ENCODE peak calls at places on chromosomes 4 and X, in seven cellular contexts. P is suprapubic skin; H is H7; D is CD8-positive, alpha-beta T cell; T is small intestine; C is ovary; B is CD4-positive, CD25-positive, alpha-beta regulatory T cell. A is an unnamed sample.

GRCh38 chrX:31199051-31199769 is 127.4 kb upstream of the FTHL17 start:
- DNase-seq in P (no peak), H (no peak), D (no peak), T (peak; percentile 50), C (no peak), B (no peak), A (no peak)

GRCh38 chrX:84469226-84469625 is 33.0 kb downstream of the HDX start:
- DNase-seq in P (no peak), H (no peak), D (no peak), T (no peak), C (no peak), B (no peak), A (no peak)

GRCh38 chrX:136467321-136467720 is 20.4 kb upstream of the BRS3 start:
- DNase-seq in P (no peak), H (no peak), D (no peak), T (no peak), C (no peak), B (no peak), A (no peak)

GRCh38 chr4:149961876-149962597 is 116.2 kb upstream of the DCLK2 start:
- DNase-seq in P (no peak), H (no peak), D (no peak), T (no peak), C (no peak), B (no peak), A (no peak)

GRCh38 chr4:176791591-176792347 is 953 bp downstream of the VEGFC start:
- DNase-seq in P (peak; percentile 64), H (peak; percentile 8), D (no peak), T (no peak), C (peak; percentile 13), B (no peak), A (no peak)

GRCh38 chr4:12360391-12360790 is 931.7 kb upstream of the HS3ST1 start:
- DNase-seq in P (no peak), H (no peak), D (no peak), T (no peak), C (no peak), B (no peak), A (no peak)

GRCh38 chr4:83252782-83253405 is 31.7 kb downstream of the COQ2 start:
- DNase-seq in P (no peak), H (peak; percentile 69), D (peak; percentile 74), T (peak; percentile 90), C (no peak), B (peak; percentile 84), A (peak; percentile 52)

GRCh38 chr4:45662996-45663395 is 460.9 kb downstream of the GABRG1 start:
- DNase-seq in P (no peak), H (no peak), D (no peak), T (peak; percentile 77), C (no peak), B (no peak), A (no peak)

GRCh38 chr4:80125252-80126177 is 52.5 kb upstream of the ANTXR2 start:
- DNase-seq in P (no peak), H (no peak), D (peak; percentile 29), T (peak; percentile 26), C (no peak), B (peak; percentile 86), A (peak; percentile 11)

GRCh38 chrX:19795289-19795688 is 92.1 kb downstream of the SH3KBP1 start:
- DNase-seq in P (no peak), H (no peak), D (no peak), T (no peak), C (no peak), B (no peak), A (no peak)

GRCh38 chr4:40308528-40309122 is 26.5 kb upstream of the CHRNA9 start:
- DNase-seq in P (no peak), H (peak; percentile 28), D (no peak), T (no peak), C (no peak), B (no peak), A (no peak)

GRCh38 chr4:123397276-123398150 is 918 bp downstream of the SPRY1 start:
- DNase-seq in P (peak; percentile 78), H (peak; percentile 79), D (peak; percentile 29), T (peak; percentile 64), C (peak; percentile 58), B (peak; percentile 21), A (peak; percentile 5)

GRCh38 chr4:74659576-74660411 is 134.5 kb downstream of the BTC start:
- DNase-seq in P (no peak), H (no peak), D (no peak), T (peak; percentile 90), C (no peak), B (no peak), A (no peak)

GRCh38 chrX:63747331-63747730 is 37.7 kb downstream of the ARHGEF9 start:
- DNase-seq in P (no peak), H (no peak), D (no peak), T (no peak), C (no peak), B (no peak), A (no peak)

GRCh38 chr4:53777244-53777984 is 186.1 kb upstream of the LNX1 start:
- DNase-seq in P (no peak), H (no peak), D (no peak), T (no peak), C (no peak), B (no peak), A (no peak)

GRCh38 chr4:187218705-187219245 is 495.1 kb upstream of the FAT1 start:
- DNase-seq in P (no peak), H (no peak), D (no peak), T (no peak), C (no peak), B (no peak), A (no peak)

GRCh38 chr4:112563431-112564200 is 47.6 kb upstream of the NEUROG2 start:
- DNase-seq in P (no peak), H (no peak), D (no peak), T (no peak), C (no peak), B (no peak), A (no peak)

GRCh38 chr4:43992552-43992951 is 456.1 kb downstream of the KCTD8 start:
- DNase-seq in P (no peak), H (peak; percentile 7), D (no peak), T (no peak), C (no peak), B (no peak), A (no peak)

GRCh38 chr4:92447265-92447905 is 143.6 kb downstream of the GRID2 start:
- DNase-seq in P (no peak), H (no peak), D (no peak), T (no peak), C (no peak), B (no peak), A (no peak)

GRCh38 chr4:3388461-3389185 is 53.1 kb upstream of the HGFAC start:
- DNase-seq in P (no peak), H (peak; percentile 82), D (no peak), T (no peak), C (no peak), B (no peak), A (no peak)

GRCh38 chr4:35963969-35964515 is 280.3 kb downstream of the ARAP2 start:
- DNase-seq in P (no peak), H (no peak), D (no peak), T (no peak), C (no peak), B (no peak), A (no peak)

GRCh38 chr4:143699331-143700059 is 980 bp downstream of the FREM3 start:
- DNase-seq in P (no peak), H (peak; percentile 44), D (no peak), T (no peak), C (no peak), B (peak; percentile 1), A (no peak)

GRCh38 chrX:130952266-130953043 is 49.4 kb upstream of the ENOX2 start:
- DNase-seq in P (no peak), H (no peak), D (no peak), T (no peak), C (no peak), B (no peak), A (no peak)

GRCh38 chr4:182179105-182179504 is 64.1 kb upstream of the TENM3 start:
- DNase-seq in P (no peak), H (no peak), D (no peak), T (no peak), C (no peak), B (no peak), A (no peak)

GRCh38 chrX:47232803-47233332 is at the start of gene USP11:
- DNase-seq in P (peak; percentile 75), H (peak; percentile 79), D (peak; percentile 61), T (peak; percentile 9), C (peak; percentile 76), B (peak; percentile 66), A (no peak)

GRCh38 chr4:786861-787300 is 39.0 kb downstream of the CPLX1 start:
- DNase-seq in P (peak; percentile 65), H (peak; percentile 78), D (no peak), T (no peak), C (peak; percentile 58), B (peak; percentile 35), A (no peak)
- H3K27me3 ChIP-seq in P (peaks cover 59% of the 10 kb centered on the region), H (peaks cover 27% of the 10 kb centered on the region), D (no peaks in the 10 kb centered on the region), T (no peaks in the 10 kb centered on the region), C (no peaks in the 10 kb centered on the region), B (no peaks in the 10 kb centered on the region), A (peaks cover 32% of the 10 kb centered on the region)

GRCh38 chrX:151680805-151681204 is 14.5 kb upstream of the PRRG3 start:
- DNase-seq in P (no peak), H (peak; percentile 49), D (peak; percentile 51), T (peak; percentile 20), C (no peak), B (peak; percentile 54), A (peak; percentile 6)

GRCh38 chrX:151675121-151675746 is 20.0 kb upstream of the PRRG3 start:
- DNase-seq in P (no peak), H (no peak), D (no peak), T (no peak), C (no peak), B (no peak), A (no peak)

DNA sequence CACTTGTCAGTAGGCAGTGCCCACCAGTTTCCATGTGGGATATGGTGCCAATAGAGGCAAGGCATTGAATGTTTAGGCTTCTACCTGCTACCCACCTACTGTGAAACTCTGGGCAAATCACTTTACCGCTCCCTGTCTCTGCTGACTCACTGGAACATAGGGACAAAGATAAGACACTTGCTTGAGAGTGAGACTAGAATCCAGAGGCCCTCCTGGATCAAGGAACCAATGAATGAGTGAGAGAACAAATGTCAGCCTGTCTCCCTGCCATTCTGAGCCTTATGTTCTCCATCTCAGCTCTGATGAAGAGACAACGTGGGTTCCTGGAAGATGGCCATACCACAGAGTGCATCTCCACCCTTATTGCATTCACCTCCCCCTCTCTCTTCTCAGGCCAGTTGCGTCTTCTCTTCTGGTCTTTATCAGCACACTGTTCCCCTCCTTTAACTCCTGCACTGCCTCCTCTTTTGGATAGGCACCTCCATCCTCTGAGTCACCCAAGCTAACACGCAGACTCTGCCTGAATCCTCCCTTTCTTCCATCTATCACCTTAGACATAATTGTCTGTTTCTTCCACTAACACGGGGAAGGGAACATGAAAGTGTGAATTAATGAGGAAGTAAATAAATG is 15.3 kb upstream of the PRRG3 start:
- DNase-seq in P (no peak), H (no peak), D (no peak), T (no peak), C (no peak), B (no peak), A (no peak)
- H3K27me3 ChIP-seq in P (no peaks in the 10 kb centered on the region), H (no peaks in the 10 kb centered on the region), D (no peaks in the 10 kb centered on the region), T (no peaks in the 10 kb centered on the region), C (no peaks in the 10 kb centered on the region), B (no peaks in the 10 kb centered on the region), A (no peaks in the 10 kb centered on the region)

GRCh38 chr4:178196751-178197150 is 754.5 kb upstream of the AGA start:
- DNase-seq in P (no peak), H (no peak), D (no peak), T (no peak), C (no peak), B (no peak), A (no peak)
- H3K27me3 ChIP-seq in P (no peaks in the 10 kb centered on the region), H (no peaks in the 10 kb centered on the region), D (no peaks in the 10 kb centered on the region), T (no peaks in the 10 kb centered on the region), C (no peaks in the 10 kb centered on the region), B (no peaks in the 10 kb centered on the region), A (no peaks in the 10 kb centered on the region)

GRCh38 chrX:72313757-72314156 is 8.0 kb upstream of the CITED1 start:
- DNase-seq in P (no peak), H (no peak), D (no peak), T (no peak), C (no peak), B (no peak), A (no peak)
- H3K27me3 ChIP-seq in P (no peaks in the 10 kb centered on the region), H (peaks cover 21% of the 10 kb centered on the region), D (no peaks in the 10 kb centered on the region), T (no peaks in the 10 kb centered on the region), C (no peaks in the 10 kb centered on the region), B (peaks cover 13% of the 10 kb centered on the region), A (peaks cover 14% of the 10 kb centered on the region)

A was measured in effector memory CD4-positive, alpha-beta T cell.